ENCODE peak calls at places on chromosomes 13 and 19, in four cellular contexts. One of them, this sample, is unnamed.

GRCh38 chr13:97188207-97188606 is 33.9 kb upstream of the MBNL2 start:
- DNase-seq in effector memory CD4-positive, alpha-beta T cell: no peak
- DNase-seq in colonic mucosa: no peak
- DNase-seq in cardiac muscle cell: no peak
- DNase-seq in this sample: no peak

GRCh38 chr13:40697711-40698110 is 31.3 kb upstream of the FOXO1 start:
- DNase-seq in effector memory CD4-positive, alpha-beta T cell: no peak
- DNase-seq in colonic mucosa: no peak
- DNase-seq in cardiac muscle cell: no peak
- DNase-seq in this sample: no peak

GRCh38 chr19:2719910-2720776 is 1.0 kb downstream of the DIRAS1 start:
- DNase-seq in effector memory CD4-positive, alpha-beta T cell: no peak
- DNase-seq in colonic mucosa: no peak
- DNase-seq in cardiac muscle cell: peak; percentile 17
- DNase-seq in this sample: no peak

GRCh38 chr13:83498045-83498444 is 384.2 kb downstream of the SLITRK1 start:
- DNase-seq in effector memory CD4-positive, alpha-beta T cell: no peak
- DNase-seq in colonic mucosa: no peak
- DNase-seq in cardiac muscle cell: no peak
- DNase-seq in this sample: no peak

GRCh38 chr19:30332445-30333234 is 39.5 kb upstream of the ZNF536 start:
- DNase-seq in effector memory CD4-positive, alpha-beta T cell: no peak
- DNase-seq in colonic mucosa: no peak
- DNase-seq in cardiac muscle cell: no peak
- DNase-seq in this sample: no peak

GRCh38 chr13:34748561-34748960 is 193.5 kb upstream of the NBEA start:
- DNase-seq in effector memory CD4-positive, alpha-beta T cell: no peak
- DNase-seq in colonic mucosa: no peak
- DNase-seq in cardiac muscle cell: peak; percentile 60
- DNase-seq in this sample: no peak

GRCh38 chr19:8638078-8638619 is 7.7 kb downstream of the NFILZ start:
- DNase-seq in effector memory CD4-positive, alpha-beta T cell: no peak
- DNase-seq in colonic mucosa: no peak
- DNase-seq in cardiac muscle cell: peak; percentile 62
- DNase-seq in this sample: no peak

GRCh38 chr19:35903550-35904179 is 1.3 kb downstream of the HCST start:
- DNase-seq in effector memory CD4-positive, alpha-beta T cell: peak; percentile 85
- DNase-seq in colonic mucosa: peak; percentile 76
- DNase-seq in cardiac muscle cell: peak; percentile 73
- DNase-seq in this sample: peak; percentile 95

GRCh38 chr13:79056706-79057105 is 349.3 kb downstream of the RBM26 start:
- DNase-seq in effector memory CD4-positive, alpha-beta T cell: no peak
- DNase-seq in colonic mucosa: no peak
- DNase-seq in cardiac muscle cell: no peak
- DNase-seq in this sample: no peak

GRCh38 chr19:49655570-49656455 is 9.8 kb downstream of the IRF3 start:
- DNase-seq in effector memory CD4-positive, alpha-beta T cell: no peak
- DNase-seq in colonic mucosa: no peak
- DNase-seq in cardiac muscle cell: no peak
- DNase-seq in this sample: no peak

GRCh38 chr19:11626252-11626651 is 29.0 kb downstream of the ZNF627 start:
- DNase-seq in effector memory CD4-positive, alpha-beta T cell: no peak
- DNase-seq in colonic mucosa: no peak
- DNase-seq in cardiac muscle cell: no peak
- DNase-seq in this sample: no peak

GRCh38 chr19:1459479-1459878 is 9.6 kb downstream of the APC2 start:
- DNase-seq in effector memory CD4-positive, alpha-beta T cell: no peak
- DNase-seq in colonic mucosa: no peak
- DNase-seq in cardiac muscle cell: no peak
- DNase-seq in this sample: no peak

GRCh38 chr19:39363909-39364457 is 21.8 kb downstream of the SAMD4B start:
- DNase-seq in effector memory CD4-positive, alpha-beta T cell: no peak
- DNase-seq in colonic mucosa: no peak
- DNase-seq in cardiac muscle cell: peak; percentile 30
- DNase-seq in this sample: no peak

GRCh38 chr19:38307597-38307996 is 3.5 kb downstream of the C19orf33 start:
- DNase-seq in effector memory CD4-positive, alpha-beta T cell: no peak
- DNase-seq in colonic mucosa: no peak
- DNase-seq in cardiac muscle cell: no peak
- DNase-seq in this sample: no peak

GRCh38 chr13:50990540-50991506 is 81.2 kb downstream of the RNASEH2B start:
- DNase-seq in effector memory CD4-positive, alpha-beta T cell: no peak
- DNase-seq in colonic mucosa: no peak
- DNase-seq in cardiac muscle cell: peak; percentile 81
- DNase-seq in this sample: no peak

GRCh38 chr13:50352720-50353491 is 337.7 kb downstream of the KCNRG start:
- DNase-seq in effector memory CD4-positive, alpha-beta T cell: no peak
- DNase-seq in colonic mucosa: no peak
- DNase-seq in cardiac muscle cell: no peak
- DNase-seq in this sample: no peak

GRCh38 chr19:49442354-49442753 is 1.0 kb upstream of the SLC17A7 start:
- DNase-seq in effector memory CD4-positive, alpha-beta T cell: no peak
- DNase-seq in colonic mucosa: no peak
- DNase-seq in cardiac muscle cell: no peak
- DNase-seq in this sample: no peak

GRCh38 chr19:4390017-4390861 is 10.1 kb downstream of the SH3GL1 start:
- DNase-seq in effector memory CD4-positive, alpha-beta T cell: no peak
- DNase-seq in colonic mucosa: no peak
- DNase-seq in cardiac muscle cell: peak; percentile 75
- DNase-seq in this sample: no peak

GRCh38 chr19:49343127-49343526 is 7.9 kb downstream of the CD37 start:
- DNase-seq in effector memory CD4-positive, alpha-beta T cell: no peak
- DNase-seq in colonic mucosa: no peak
- DNase-seq in cardiac muscle cell: no peak
- DNase-seq in this sample: no peak

GRCh38 chr19:18597809-18598660 is 8.6 kb downstream of the CRLF1 start:
- DNase-seq in effector memory CD4-positive, alpha-beta T cell: no peak
- DNase-seq in colonic mucosa: no peak
- DNase-seq in cardiac muscle cell: no peak
- DNase-seq in this sample: no peak

GRCh38 chr13:74062933-74063332 is 71.3 kb downstream of the KLF12 start:
- DNase-seq in effector memory CD4-positive, alpha-beta T cell: no peak
- DNase-seq in colonic mucosa: peak; percentile 24
- DNase-seq in cardiac muscle cell: peak; percentile 70
- DNase-seq in this sample: no peak

GRCh38 chr19:35509018-35509652 is 4.3 kb downstream of the DMKN start:
- DNase-seq in effector memory CD4-positive, alpha-beta T cell: no peak
- DNase-seq in colonic mucosa: peak; percentile 67
- DNase-seq in cardiac muscle cell: no peak
- DNase-seq in this sample: peak; percentile 43

GRCh38 chr19:36528921-36529518 is 949 bp upstream of the ZNF260 start:
- DNase-seq in effector memory CD4-positive, alpha-beta T cell: no peak
- DNase-seq in colonic mucosa: no peak
- DNase-seq in cardiac muscle cell: no peak
- DNase-seq in this sample: no peak

GRCh38 chr13:45341799-45342584 is 1.0 kb upstream of the TPT1 start:
- DNase-seq in effector memory CD4-positive, alpha-beta T cell: no peak
- DNase-seq in colonic mucosa: peak; percentile 66
- DNase-seq in cardiac muscle cell: peak; percentile 61
- DNase-seq in this sample: no peak

GRCh38 chr13:58712191-58712590 is 1080.6 kb downstream of the PCDH17 start:
- DNase-seq in effector memory CD4-positive, alpha-beta T cell: no peak
- DNase-seq in colonic mucosa: no peak
- DNase-seq in cardiac muscle cell: no peak
- DNase-seq in this sample: no peak

GRCh38 chr19:20179946-20180345 is 12.9 kb downstream of the ZNF486 start:
- DNase-seq in effector memory CD4-positive, alpha-beta T cell: no peak
- DNase-seq in colonic mucosa: no peak
- DNase-seq in cardiac muscle cell: no peak
- DNase-seq in this sample: no peak

GRCh38 chr13:103291226-103291625 is 225.0 kb upstream of the SLC10A2 start:
- DNase-seq in effector memory CD4-positive, alpha-beta T cell: no peak
- DNase-seq in colonic mucosa: no peak
- DNase-seq in cardiac muscle cell: no peak
- DNase-seq in this sample: no peak

GRCh38 chr19:33376423-33376822 is 2.9 kb downstream of the CEBPG start:
- DNase-seq in effector memory CD4-positive, alpha-beta T cell: no peak
- DNase-seq in colonic mucosa: peak; percentile 95
- DNase-seq in cardiac muscle cell: peak; percentile 84
- DNase-seq in this sample: no peak

GRCh38 chr19:33377586-33378475 is 4.3 kb downstream of the CEBPG start:
- DNase-seq in effector memory CD4-positive, alpha-beta T cell: no peak
- DNase-seq in colonic mucosa: no peak
- DNase-seq in cardiac muscle cell: no peak
- DNase-seq in this sample: no peak

GRCh38 chr19:33375156-33375744 is 1.7 kb downstream of the CEBPG start:
- DNase-seq in effector memory CD4-positive, alpha-beta T cell: no peak
- DNase-seq in colonic mucosa: no peak
- DNase-seq in cardiac muscle cell: no peak
- DNase-seq in this sample: no peak

GRCh38 chr19:33375760-33376159 is 2.3 kb downstream of the CEBPG start:
- DNase-seq in effector memory CD4-positive, alpha-beta T cell: no peak
- DNase-seq in colonic mucosa: no peak
- DNase-seq in cardiac muscle cell: peak; percentile 72
- DNase-seq in this sample: no peak

GRCh38 chr19:33376931-33377557 is 3.5 kb downstream of the CEBPG start:
- DNase-seq in effector memory CD4-positive, alpha-beta T cell: no peak
- DNase-seq in colonic mucosa: peak; percentile 67
- DNase-seq in cardiac muscle cell: no peak
- DNase-seq in this sample: no peak
- H3K4me1 ChIP-seq in effector memory CD4-positive, alpha-beta T cell: peaks cover 15% of the 10 kb centered on the region
- H3K4me1 ChIP-seq in colonic mucosa: peaks cover 9% of the 10 kb centered on the region
- H3K4me1 ChIP-seq in cardiac muscle cell: peaks cover 5% of the 10 kb centered on the region
- H3K4me1 ChIP-seq in this sample: peaks cover 40% of the 10 kb centered on the region

GRCh38 chr19:50720181-50720920 is 749 bp upstream of the SHANK1 start:
- DNase-seq in effector memory CD4-positive, alpha-beta T cell: no peak
- DNase-seq in colonic mucosa: no peak
- DNase-seq in cardiac muscle cell: no peak
- DNase-seq in this sample: no peak

GRCh38 chr19:50717891-50718254 is 1.7 kb downstream of the SHANK1 start:
- DNase-seq in effector memory CD4-positive, alpha-beta T cell: no peak
- DNase-seq in colonic mucosa: no peak
- DNase-seq in cardiac muscle cell: no peak
- DNase-seq in this sample: no peak

GRCh38 chr19:50719566-50719965 is at the start of gene SHANK1:
- DNase-seq in effector memory CD4-positive, alpha-beta T cell: no peak
- DNase-seq in colonic mucosa: no peak
- DNase-seq in cardiac muscle cell: peak; percentile 55
- DNase-seq in this sample: no peak

GRCh38 chr19:50718255-50719118 is 1.1 kb downstream of the SHANK1 start:
- DNase-seq in effector memory CD4-positive, alpha-beta T cell: no peak
- DNase-seq in colonic mucosa: no peak
- DNase-seq in cardiac muscle cell: no peak
- DNase-seq in this sample: no peak

DNA sequence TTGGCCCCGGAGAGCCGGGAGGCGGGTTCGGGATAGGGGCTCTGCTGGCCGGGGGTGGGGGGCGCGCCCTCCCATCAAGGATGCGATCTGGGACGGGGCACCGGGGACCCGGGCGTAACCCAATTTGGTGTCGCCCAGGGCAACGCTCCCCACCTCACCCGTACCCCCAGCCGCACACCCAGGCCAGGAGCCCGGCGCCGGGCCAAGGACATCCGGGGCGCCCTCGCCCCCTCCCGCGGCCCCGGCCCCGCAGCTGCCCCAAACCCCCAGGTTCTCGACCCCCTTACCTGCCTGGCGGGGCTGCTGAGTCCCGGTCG is 525 bp downstream of the SHANK1 start:
- DNase-seq in effector memory CD4-positive, alpha-beta T cell: no peak
- DNase-seq in colonic mucosa: no peak
- DNase-seq in cardiac muscle cell: no peak
- DNase-seq in this sample: no peak
- H3K4me3 ChIP-seq in effector memory CD4-positive, alpha-beta T cell: no peak overlapping the region
- H3K4me3 ChIP-seq in colonic mucosa: no peak overlapping the region
- H3K4me3 ChIP-seq in cardiac muscle cell: peak overlapping the region; percentile 41
- H3K4me3 ChIP-seq in this sample: no peak overlapping the region

GRCh38 chr19:56110515-56111448 is 10.3 kb downstream of the ZNF787 start:
- DNase-seq in effector memory CD4-positive, alpha-beta T cell: no peak
- DNase-seq in colonic mucosa: peak; percentile 55
- DNase-seq in cardiac muscle cell: peak; percentile 72
- DNase-seq in this sample: no peak

GRCh38 chr19:56107626-56108351 is 13.3 kb downstream of the ZNF787 start:
- DNase-seq in effector memory CD4-positive, alpha-beta T cell: no peak
- DNase-seq in colonic mucosa: no peak
- DNase-seq in cardiac muscle cell: no peak
- DNase-seq in this sample: no peak

GRCh38 chr19:56108447-56109195 is 12.5 kb downstream of the ZNF787 start:
- DNase-seq in effector memory CD4-positive, alpha-beta T cell: no peak
- DNase-seq in colonic mucosa: no peak
- DNase-seq in cardiac muscle cell: peak; percentile 79
- DNase-seq in this sample: no peak

GRCh38 chr19:56106993-56107392 is 14.1 kb downstream of the ZNF787 start:
- DNase-seq in effector memory CD4-positive, alpha-beta T cell: no peak
- DNase-seq in colonic mucosa: no peak
- DNase-seq in cardiac muscle cell: no peak
- DNase-seq in this sample: no peak

DNA sequence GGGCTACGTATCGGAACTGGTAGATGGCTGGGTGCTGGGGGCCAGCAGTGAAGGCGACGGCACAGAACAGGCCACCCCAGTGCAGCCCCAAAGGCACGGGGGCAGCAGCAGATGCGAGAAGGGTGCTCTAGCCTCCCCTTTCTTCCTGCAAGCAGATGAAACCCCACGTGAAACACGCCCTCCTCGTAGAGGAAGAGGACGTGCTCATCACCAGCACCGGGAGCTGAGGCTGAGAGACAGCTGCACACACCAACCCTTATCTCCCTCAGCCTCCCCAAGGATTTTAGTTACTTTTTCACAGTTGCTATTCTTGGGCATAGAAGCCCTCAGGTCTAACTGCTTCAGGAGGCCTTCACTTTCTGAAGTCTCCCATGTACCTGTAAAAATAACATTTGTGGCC is 11.9 kb downstream of the ZNF787 start:
- DNase-seq in effector memory CD4-positive, alpha-beta T cell: no peak
- DNase-seq in colonic mucosa: no peak
- DNase-seq in cardiac muscle cell: peak; percentile 54
- DNase-seq in this sample: no peak
- H3K4me1 ChIP-seq in effector memory CD4-positive, alpha-beta T cell: peaks cover 10% of the 10 kb centered on the region
- H3K4me1 ChIP-seq in colonic mucosa: peaks cover 49% of the 10 kb centered on the region
- H3K4me1 ChIP-seq in cardiac muscle cell: peaks cover 59% of the 10 kb centered on the region
- H3K4me1 ChIP-seq in this sample: peaks cover 20% of the 10 kb centered on the region

DNA sequence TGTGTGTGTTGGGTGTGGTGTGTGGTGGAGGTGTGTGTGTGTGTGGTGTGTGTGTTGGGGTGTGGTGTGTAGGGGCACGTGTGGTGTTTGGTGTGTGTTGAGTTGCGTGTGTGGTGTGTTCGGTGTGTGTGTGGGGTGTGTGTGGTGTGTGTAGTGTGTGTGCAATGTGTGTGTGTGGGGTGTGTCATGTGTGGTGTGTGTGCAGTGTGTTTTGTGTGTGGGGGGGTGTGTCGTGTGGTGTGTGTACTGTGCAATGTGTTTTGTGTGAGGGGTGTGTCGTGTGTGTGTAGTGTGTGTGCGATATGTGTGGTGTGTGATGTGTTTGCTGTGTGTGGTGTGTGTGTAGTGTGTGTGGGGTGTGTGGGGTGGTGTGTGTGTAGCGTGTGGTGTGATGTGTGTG is 6.0 kb upstream of the KPTN start:
- DNase-seq in effector memory CD4-positive, alpha-beta T cell: no peak
- DNase-seq in colonic mucosa: no peak
- DNase-seq in cardiac muscle cell: no peak
- DNase-seq in this sample: no peak
- H3K4me3 ChIP-seq in effector memory CD4-positive, alpha-beta T cell: no peak overlapping the region
- H3K4me3 ChIP-seq in colonic mucosa: no peak overlapping the region
- H3K4me3 ChIP-seq in cardiac muscle cell: no peak overlapping the region
- H3K4me3 ChIP-seq in this sample: no peak overlapping the region

GRCh38 chr19:9751449-9751848 is 17.1 kb downstream of the ZNF846 start:
- DNase-seq in effector memory CD4-positive, alpha-beta T cell: no peak
- DNase-seq in colonic mucosa: no peak
- DNase-seq in cardiac muscle cell: no peak
- DNase-seq in this sample: no peak
- H3K4me1 ChIP-seq in effector memory CD4-positive, alpha-beta T cell: no peaks in the 10 kb centered on the region
- H3K4me1 ChIP-seq in colonic mucosa: no peaks in the 10 kb centered on the region
- H3K4me1 ChIP-seq in cardiac muscle cell: no peaks in the 10 kb centered on the region
- H3K4me1 ChIP-seq in this sample: no peaks in the 10 kb centered on the region

This sample was measured in CD4-positive, alpha-beta memory T cell.